ENCODE peak calls at places on chromosomes 12 and 14, in eight cellular contexts. H is esophagus muscularis mucosa, O is spleen, J is HCT116, A is right lobe of liver, I is Peyer's patch, S is stomach, W is esophagus squamous epithelium. U is an unnamed sample.
A peak's percentile ranks its signal among the peaks of the same experiment; 100 is the strongest.

GRCh38 chr14:21680072-21680471 is 6.5 kb upstream of the OR4E1 start:
- DNase-seq in H (no peak), O (no peak), J (no peak), A (no peak), I (no peak), S (no peak), W (no peak), U (no peak)

GRCh38 chr12:86543716-86544115 is 287.5 kb upstream of the MGAT4C start:
- DNase-seq in H (no peak), O (peak; percentile 41), J (no peak), A (no peak), I (no peak), S (no peak), W (no peak), U (no peak)

GRCh38 chr12:96233941-96234461 is 39.8 kb downstream of the ELK3 start:
- DNase-seq in H (peak; percentile 97), O (peak; percentile 75), J (no peak), A (peak; percentile 91), I (peak; percentile 34), S (peak; percentile 55), W (no peak), U (peak; percentile 98)

GRCh38 chr12:93883436-93884154 is 206.4 kb downstream of the CRADD start:
- DNase-seq in H (peak; percentile 26), O (no peak), J (no peak), A (no peak), I (no peak), S (no peak), W (no peak), U (no peak)

GRCh38 chr12:79223761-79224160 is 359.2 kb downstream of the SYT1 start:
- DNase-seq in H (no peak), O (no peak), J (no peak), A (no peak), I (no peak), S (no peak), W (no peak), U (no peak)

GRCh38 chr12:30792648-30793499 is 38.1 kb upstream of the CAPRIN2 start:
- DNase-seq in H (no peak), O (no peak), J (peak; percentile 45), A (no peak), I (no peak), S (no peak), W (no peak), U (no peak)

GRCh38 chr12:80937391-80938238 is at the start of gene LIN7A:
- DNase-seq in H (no peak), O (peak; percentile 78), J (no peak), A (peak; percentile 84), I (no peak), S (peak; percentile 27), W (no peak), U (peak; percentile 47)

GRCh38 chr12:54463034-54463433 is 10.4 kb downstream of the GTSF1 start:
- DNase-seq in H (no peak), O (no peak), J (no peak), A (no peak), I (no peak), S (no peak), W (no peak), U (peak; percentile 44)

DNA sequence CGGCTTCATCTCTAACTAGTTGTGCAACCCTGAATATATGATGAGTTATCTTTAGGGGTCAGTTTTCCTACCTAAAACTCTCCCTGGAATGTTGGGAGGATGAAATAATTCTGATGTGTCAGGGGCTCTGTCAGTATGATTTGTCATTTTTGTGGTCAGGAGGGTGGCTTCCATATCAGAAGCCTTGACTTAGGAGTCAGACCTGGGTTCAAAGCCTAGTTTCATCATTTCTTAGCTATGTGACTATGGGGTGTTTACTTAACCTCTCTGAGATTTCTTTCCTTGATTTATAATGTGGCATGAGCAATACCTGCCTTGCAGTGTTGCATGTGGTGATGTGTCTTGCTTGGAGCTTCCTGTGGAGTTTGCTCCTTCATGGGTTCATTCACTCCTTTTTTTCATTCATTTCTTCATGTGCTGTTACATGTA is 146.8 kb downstream of the CHST11 start:
- DNase-seq in H (no peak), O (no peak), J (peak; percentile 74), A (no peak), I (no peak), S (no peak), W (no peak), U (no peak)
- H3K4me1 ChIP-seq in H (peaks cover 18% of the 10 kb centered on the region), O (peaks cover 24% of the 10 kb centered on the region), J (peaks cover 41% of the 10 kb centered on the region), A (no peaks in the 10 kb centered on the region), I (peaks cover 6% of the 10 kb centered on the region), S (peaks cover 23% of the 10 kb centered on the region), W (peaks cover 10% of the 10 kb centered on the region), U (no peaks in the 10 kb centered on the region)

DNA sequence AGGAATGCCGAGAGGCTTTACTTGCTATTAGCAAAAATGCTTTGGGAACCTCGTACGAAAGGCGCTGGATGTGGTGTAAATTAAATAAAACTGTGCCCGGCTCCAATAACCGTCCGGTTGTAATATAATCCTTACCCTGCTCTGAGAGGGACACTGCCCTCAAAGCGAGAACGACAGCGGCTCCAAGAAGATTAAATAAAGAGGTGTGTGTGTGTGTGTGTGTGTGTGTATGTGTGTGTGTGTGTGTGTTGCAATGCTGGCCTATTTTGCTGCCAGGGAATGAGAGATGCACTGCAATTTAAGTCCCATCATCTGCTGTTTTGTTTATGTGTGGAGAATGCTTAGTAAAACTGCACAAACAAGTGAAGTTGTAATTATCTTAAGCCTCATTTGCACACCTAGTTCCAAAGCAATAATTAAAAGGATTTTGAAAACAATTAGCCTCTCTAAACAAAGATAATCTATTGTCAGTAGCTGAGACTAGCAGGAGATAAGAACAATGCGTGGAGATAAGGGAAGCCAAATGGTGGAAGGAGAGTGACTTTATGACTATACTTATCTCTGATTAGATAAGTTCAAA is 1.2 kb upstream of the SIX1 start:
- DNase-seq in H (no peak), O (no peak), J (no peak), A (no peak), I (no peak), S (no peak), W (no peak), U (no peak)
- TF ChIP-seq POLR2A in H (no peak), O (no peak), J (no peak), A (no peak), I (no peak), S (no peak), W (no peak), U (no peak)

GRCh38 chr14:64754685-64755084 is 50.5 kb downstream of the PLEKHG3 start:
- DNase-seq in H (no peak), O (no peak), J (no peak), A (no peak), I (no peak), S (no peak), W (no peak), U (no peak)

GRCh38 chr14:64758025-64758521 is 53.8 kb downstream of the PLEKHG3 start:
- DNase-seq in H (no peak), O (peak; percentile 72), J (no peak), A (peak; percentile 31), I (no peak), S (no peak), W (no peak), U (peak; percentile 58)

GRCh38 chr14:64757601-64758000 is 53.4 kb downstream of the PLEKHG3 start:
- DNase-seq in H (no peak), O (peak; percentile 56), J (no peak), A (peak; percentile 16), I (no peak), S (no peak), W (no peak), U (no peak)

GRCh38 chr14:64755661-64756265 is 51.5 kb downstream of the PLEKHG3 start:
- DNase-seq in H (no peak), O (no peak), J (no peak), A (no peak), I (peak; percentile 18), S (no peak), W (no peak), U (no peak)

DNA sequence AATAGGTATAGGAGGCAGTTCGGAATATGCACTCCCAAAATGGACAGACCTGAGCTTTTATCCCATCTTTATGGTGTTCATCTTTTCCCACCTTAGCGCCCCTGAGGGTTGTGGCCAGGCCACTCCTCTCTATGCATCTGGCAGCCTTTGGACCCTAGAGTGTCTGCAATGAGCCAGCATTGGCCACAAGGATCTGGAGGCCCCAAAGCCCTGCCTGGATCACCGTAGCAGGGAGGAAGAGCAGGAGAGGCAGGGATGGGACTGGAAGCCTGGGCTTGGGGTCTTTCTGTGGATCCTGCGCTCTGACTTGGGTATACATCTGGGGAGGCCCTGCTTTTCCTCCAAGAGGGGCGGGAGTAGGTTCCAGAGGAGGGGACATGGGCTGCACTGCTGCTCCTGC is 52.5 kb downstream of the PLEKHG3 start:
- DNase-seq in H (no peak), O (peak; percentile 47), J (no peak), A (peak; percentile 17), I (no peak), S (no peak), W (no peak), U (no peak)
- H3K4me1 ChIP-seq in H (peaks cover 40% of the 10 kb centered on the region), O (peaks cover 4% of the 10 kb centered on the region), J (peaks cover 31% of the 10 kb centered on the region), A (no peaks in the 10 kb centered on the region), I (peaks cover 23% of the 10 kb centered on the region), S (peaks cover 32% of the 10 kb centered on the region), W (peaks cover 23% of the 10 kb centered on the region), U (peaks cover 10% of the 10 kb centered on the region)

GRCh38 chr14:100306506-100307214 is 416 bp upstream of the SLC25A29 start:
- DNase-seq in H (peak; percentile 95), O (peak; percentile 96), J (peak; percentile 54), A (peak; percentile 91), I (peak; percentile 88), S (peak; percentile 90), W (peak; percentile 36), U (peak; percentile 88)
- TF ChIP-seq POLR2A in H (peak; percentile 52), O (peak; percentile 36), J (no peak), A (peak; percentile 56), I (peak; percentile 39), S (peak; percentile 46), W (no peak), U (peak; percentile 61)

U was measured in uterus.